ENCODE peak calls at places on chromosomes 11 and 22, in five cellular contexts. W, F, C, D and Z are unnamed samples.
A peak's percentile ranks its signal among the peaks of the same experiment; 100 is the strongest.

GRCh38 chr11:86502137-86502536 is 127.5 kb downstream of the CCDC81 start:
- DNase-seq in D (no peak), W (no peak), F (no peak), C (no peak), Z (no peak)

GRCh38 chr11:33021937-33022336 is 6.3 kb downstream of the DEPDC7 start:
- DNase-seq in W (no peak), F (no peak), D (no peak), C (no peak), Z (no peak)

GRCh38 chr22:45612451-45612901 is 59.2 kb upstream of the ATXN10 start:
- DNase-seq in F (peak; percentile 42), W (no peak), D (peak; percentile 26), C (no peak), Z (peak; percentile 37)

GRCh38 chr11:1224109-1224485 is 1.2 kb downstream of the MUC5B start:
- DNase-seq in D (no peak), C (no peak), W (peak; percentile 47), F (no peak), Z (no peak)

GRCh38 chr11:58958500-58958899 is 19.2 kb downstream of the GLYATL1 start:
- DNase-seq in C (peak; percentile 36), D (peak; percentile 27), W (peak; percentile 75), F (no peak), Z (peak; percentile 7)

GRCh38 chr22:35154937-35155387 is 89.0 kb downstream of the ISX start:
- DNase-seq in D (no peak), F (peak; percentile 11), W (peak; percentile 67), C (peak; percentile 82), Z (peak; percentile 39)

GRCh38 chr11:33892906-33893594 is 1.2 kb upstream of the LMO2 start:
- DNase-seq in D (no peak), F (no peak), C (no peak), W (peak; percentile 79), Z (peak; percentile 71)

GRCh38 chr22:42862045-42862734 is 5.1 kb upstream of the ARFGAP3 start:
- DNase-seq in D (no peak), F (peak; percentile 38), W (no peak), C (no peak), Z (no peak)

GRCh38 chr11:34478845-34479663 is 34.5 kb downstream of the ELF5 start:
- DNase-seq in D (no peak), W (no peak), C (no peak), F (no peak), Z (no peak)

GRCh38 chr22:37457093-37457893 is 28.9 kb downstream of the MFNG start:
- DNase-seq in F (no peak), D (peak; percentile 86), C (peak; percentile 81), W (peak; percentile 93), Z (peak; percentile 57)

GRCh38 chr11:128415539-128415938 is 171.8 kb downstream of the ETS1 start:
- DNase-seq in W (no peak), C (no peak), D (no peak), F (no peak), Z (no peak)

GRCh38 chr11:62832346-62833234 is at the start of gene TEX54:
- DNase-seq in F (no peak), D (no peak), C (no peak), W (peak; percentile 85), Z (no peak)

GRCh38 chr22:44389926-44390925 is 77.5 kb upstream of the SHISAL1 start:
- DNase-seq in D (no peak), F (no peak), W (peak; percentile 44), C (no peak), Z (no peak)

GRCh38 chr11:36600155-36600554 is 2.1 kb upstream of the RAG2 start:
- DNase-seq in D (no peak), F (no peak), W (no peak), C (no peak), Z (no peak)

GRCh38 chr11:126310229-126310991 is 6.5 kb downstream of the DCPS start:
- DNase-seq in F (no peak), W (peak; percentile 90), D (peak; percentile 65), C (peak; percentile 85), Z (peak; percentile 65)

GRCh38 chr11:111148116-111148515 is 97.4 kb upstream of the POU2AF2 start:
- DNase-seq in C (no peak), W (no peak), D (no peak), F (no peak), Z (no peak)

GRCh38 chr11:71499546-71499945 is 27.5 kb upstream of the KRTAP5-7 start:
- DNase-seq in C (no peak), W (peak; percentile 7), F (no peak), D (no peak), Z (no peak)

GRCh38 chr11:32259641-32260081 is 168.8 kb downstream of the RCN1 start:
- DNase-seq in C (peak; percentile 66), W (no peak), F (peak; percentile 80), D (no peak), Z (peak; percentile 63)

GRCh38 chr22:32662587-32662915 is 139.0 kb upstream of the TIMP3 start:
- DNase-seq in W (no peak), C (no peak), D (no peak), F (no peak), Z (no peak)

GRCh38 chr11:10725114-10725906 is 25.7 kb upstream of the CTR9 start:
- DNase-seq in W (no peak), C (no peak), F (peak; percentile 23), D (no peak), Z (peak; percentile 91)

GRCh38 chr22:26404851-26405357 is 24.2 kb upstream of the ASPHD2 start:
- DNase-seq in D (no peak), C (no peak), W (no peak), F (no peak), Z (peak; percentile 81)

GRCh38 chr11:36164522-36165250 is 124.5 kb downstream of the COMMD9 start:
- DNase-seq in W (no peak), F (no peak), C (no peak), D (no peak), Z (no peak)

GRCh38 chr11:118098996-118099837 is 12.5 kb upstream of the SMIM35 start:
- DNase-seq in D (no peak), C (peak; percentile 33), F (no peak), W (no peak), Z (no peak)

GRCh38 chr11:118091690-118092089 is 4.9 kb upstream of the SMIM35 start:
- DNase-seq in W (no peak), F (no peak), D (no peak), C (no peak), Z (no peak)

GRCh38 chr11:118095967-118096367 is 9.2 kb upstream of the SMIM35 start:
- DNase-seq in F (no peak), C (no peak), D (no peak), W (no peak), Z (no peak)

GRCh38 chr11:118092907-118093571 is 6.3 kb upstream of the SMIM35 start:
- DNase-seq in F (no peak), W (no peak), C (no peak), D (no peak), Z (no peak)

DNA sequence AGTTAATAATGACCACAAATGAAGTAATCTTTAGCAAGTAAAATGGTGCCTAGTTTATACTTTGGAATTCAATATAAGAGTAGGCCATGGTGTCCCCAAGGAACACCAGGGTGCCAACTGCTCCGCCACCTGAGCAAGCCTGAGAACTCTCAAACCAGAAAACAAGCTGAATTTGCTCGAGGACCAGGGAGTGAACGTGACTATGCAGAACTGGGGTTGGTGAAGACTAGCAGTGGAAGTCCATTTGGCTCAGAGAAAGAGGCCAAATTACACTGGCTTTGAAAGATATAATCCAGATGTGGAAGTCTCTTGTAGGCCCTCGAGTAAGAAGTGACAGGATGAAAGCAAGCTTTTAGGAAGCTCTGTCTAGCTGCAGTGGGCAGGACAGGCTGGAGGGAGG is 8.7 kb upstream of the SMIM35 start:
- DNase-seq in F (no peak), D (no peak), W (peak; percentile 12), C (no peak), Z (no peak)
- H3K4me3 ChIP-seq in F (no peak overlapping the region), D (no peak overlapping the region), W (no peak overlapping the region), C (no peak overlapping the region), Z (no peak overlapping the region)

GRCh38 chr22:24592144-24592845 is 578 bp downstream of the LRRC75B start:
- DNase-seq in W (no peak), F (no peak), D (no peak), C (no peak), Z (no peak)
- H3K4me3 ChIP-seq in W (peak overlapping the region; percentile 55), F (peak overlapping the region; percentile 68), D (peak overlapping the region; percentile 11), C (peak overlapping the region; percentile 57), Z (peak overlapping the region; percentile 53)

DNA sequence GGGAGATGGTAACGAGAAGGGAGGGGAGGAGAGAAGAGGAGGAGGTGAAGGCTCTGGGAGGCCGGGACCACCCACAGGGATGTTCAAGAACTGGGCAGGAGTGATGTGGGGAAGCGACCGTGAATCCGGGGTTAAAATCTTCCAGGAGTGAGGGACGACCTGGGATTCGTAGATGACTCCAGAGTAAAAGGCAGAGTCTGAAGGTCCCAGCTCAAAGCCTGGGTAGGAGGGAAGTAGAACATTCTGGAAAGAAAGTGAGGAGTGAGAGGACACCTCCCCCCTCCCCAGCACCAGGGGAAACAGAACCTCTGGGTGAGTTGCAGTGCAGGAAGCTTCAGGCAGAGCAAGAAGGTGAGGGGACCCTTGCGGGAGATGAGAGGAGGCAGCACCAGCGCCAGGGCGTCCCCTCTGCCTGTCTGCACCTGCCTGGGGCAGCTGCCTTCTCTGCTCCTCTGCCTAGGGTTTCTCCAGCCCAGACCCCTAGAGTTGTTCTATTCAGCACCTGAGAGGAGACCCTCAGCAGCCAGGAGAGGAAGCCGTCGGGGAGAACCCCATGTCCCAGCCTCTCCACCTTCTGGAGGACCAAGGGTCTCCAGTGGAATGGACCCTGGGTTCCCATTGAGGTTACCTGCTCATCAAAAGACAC is 49.7 kb downstream of the LINC01488 start:
- DNase-seq in F (no peak), W (peak; percentile 56), D (no peak), C (no peak), Z (no peak)
- H3K4me3 ChIP-seq in F (no peak overlapping the region), W (no peak overlapping the region), D (no peak overlapping the region), C (no peak overlapping the region), Z (peak overlapping the region; percentile 4)

GRCh38 chr11:105610796-105611361 is 1.0 kb downstream of the GRIA4 start:
- DNase-seq in C (peak; percentile 4), W (no peak), D (no peak), F (no peak), Z (no peak)

GRCh38 chr11:105611837-105612480 is 2.1 kb downstream of the GRIA4 start:
- DNase-seq in D (no peak), F (no peak), C (peak; percentile 7), W (no peak), Z (no peak)

GRCh38 chr11:105611414-105611813 is 1.5 kb downstream of the GRIA4 start:
- DNase-seq in C (peak; percentile 2), W (no peak), D (no peak), F (no peak), Z (no peak)

GRCh38 chr11:105609832-105610781 is at the start of gene GRIA4:
- DNase-seq in D (no peak), F (peak; percentile 16), W (peak; percentile 73), C (peak; percentile 76), Z (no peak)

DNA sequence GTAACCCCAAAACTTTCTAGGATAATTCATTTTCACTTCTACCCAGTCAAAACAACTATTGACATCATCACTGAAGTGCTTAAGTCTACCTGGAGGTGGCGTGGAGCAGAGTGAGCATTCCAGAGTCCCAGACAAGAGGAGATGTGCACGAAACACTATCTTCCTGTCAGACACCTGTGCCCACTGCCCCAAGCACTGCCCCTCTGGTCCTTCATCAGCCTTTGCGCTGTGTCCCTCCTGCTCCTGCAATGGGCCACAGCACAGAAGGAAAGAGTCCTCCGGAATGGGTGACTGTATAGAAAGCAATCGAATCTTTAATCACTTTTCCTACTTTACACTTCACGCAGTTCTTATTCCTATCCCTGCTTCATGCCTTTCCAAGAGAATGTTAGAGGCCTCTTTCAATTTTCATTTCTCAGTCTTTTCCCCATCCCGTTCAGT is 512 bp upstream of the GRIA4 start:
- DNase-seq in F (no peak), W (peak; percentile 48), D (no peak), C (peak; percentile 23), Z (no peak)
- H3K4me3 ChIP-seq in F (peak overlapping the region; percentile 69), W (no peak overlapping the region), D (no peak overlapping the region), C (peak overlapping the region; percentile 71), Z (no peak overlapping the region)

GRCh38 chr11:20132667-20133039 is 27.6 kb downstream of the DBX1 start:
- DNase-seq in F (no peak), C (no peak), D (no peak), W (no peak), Z (no peak)
- H3K4me3 ChIP-seq in F (no peak overlapping the region), C (no peak overlapping the region), D (peak overlapping the region; percentile 50), W (peak overlapping the region; percentile 29), Z (no peak overlapping the region)